ENCODE peak calls at places on chromosomes 7 and 10, in four cellular contexts. One of them, this sample, is unnamed. For H3K4me1, the result is how much of the 10 kb centered on the place peaks cover.

GRCh38 chr10:5830629-5831445 is 17.6 kb upstream of the GDI2 start:
- DNase-seq in heart right ventricle: no peak
- DNase-seq in esophagus muscularis mucosa: no peak
- DNase-seq in body of pancreas: no peak
- DNase-seq in this sample: no peak

GRCh38 chr7:28739826-28740225 is 218.3 kb downstream of the TRIL start:
- DNase-seq in body of pancreas: no peak
- DNase-seq in esophagus muscularis mucosa: no peak
- DNase-seq in heart right ventricle: no peak
- DNase-seq in this sample: no peak

GRCh38 chr7:35839860-35840854 is 39.3 kb downstream of the SEPTIN7 start:
- DNase-seq in esophagus muscularis mucosa: no peak
- DNase-seq in body of pancreas: no peak
- DNase-seq in heart right ventricle: no peak
- DNase-seq in this sample: no peak

GRCh38 chr10:122259075-122259466 is 12.0 kb upstream of the BTBD16 start:
- DNase-seq in esophagus muscularis mucosa: no peak
- DNase-seq in heart right ventricle: no peak
- DNase-seq in body of pancreas: no peak
- DNase-seq in this sample: no peak

GRCh38 chr7:43700059-43700501 is 29.2 kb downstream of the COA1 start:
- DNase-seq in esophagus muscularis mucosa: no peak
- DNase-seq in body of pancreas: no peak
- DNase-seq in heart right ventricle: no peak
- DNase-seq in this sample: no peak

GRCh38 chr7:18590744-18591340 is 95.3 kb downstream of the HDAC9 start:
- DNase-seq in body of pancreas: no peak
- DNase-seq in esophagus muscularis mucosa: no peak
- DNase-seq in heart right ventricle: no peak
- DNase-seq in this sample: no peak

GRCh38 chr7:153084283-153084682 is 324.7 kb downstream of the ACTR3B start:
- DNase-seq in body of pancreas: no peak
- DNase-seq in esophagus muscularis mucosa: no peak
- DNase-seq in heart right ventricle: no peak
- DNase-seq in this sample: no peak

GRCh38 chr10:119509909-119510451 is 32.5 kb downstream of the RGS10 start:
- DNase-seq in heart right ventricle: peak
- DNase-seq in body of pancreas: peak
- DNase-seq in esophagus muscularis mucosa: no peak
- DNase-seq in this sample: peak

GRCh38 chr10:73744690-73744994 is 470 bp downstream of the SEC24C start:
- DNase-seq in esophagus muscularis mucosa: peak
- DNase-seq in body of pancreas: peak
- DNase-seq in heart right ventricle: no peak
- DNase-seq in this sample: peak

GRCh38 chr10:116809528-116810500 is 39.5 kb upstream of the ENO4 start:
- DNase-seq in heart right ventricle: peak
- DNase-seq in body of pancreas: peak
- DNase-seq in esophagus muscularis mucosa: no peak
- DNase-seq in this sample: no peak

GRCh38 chr10:116139886-116140285 is 133.1 kb downstream of the GFRA1 start:
- DNase-seq in esophagus muscularis mucosa: peak
- DNase-seq in body of pancreas: peak
- DNase-seq in heart right ventricle: no peak
- DNase-seq in this sample: no peak

GRCh38 chr7:122675011-122675410 is 23.9 kb downstream of the RNF133 start:
- DNase-seq in heart right ventricle: no peak
- DNase-seq in esophagus muscularis mucosa: no peak
- DNase-seq in body of pancreas: no peak
- DNase-seq in this sample: peak

GRCh38 chr7:3404490-3404889 is 103.4 kb downstream of the SDK1 start:
- DNase-seq in heart right ventricle: no peak
- DNase-seq in esophagus muscularis mucosa: no peak
- DNase-seq in body of pancreas: peak
- DNase-seq in this sample: no peak

GRCh38 chr10:102358717-102359382 is 36.7 kb upstream of the NFKB2 start:
- DNase-seq in heart right ventricle: no peak
- DNase-seq in esophagus muscularis mucosa: no peak
- DNase-seq in body of pancreas: no peak
- DNase-seq in this sample: no peak

GRCh38 chr7:155524018-155524556 is 22.3 kb downstream of the CNPY1 start:
- DNase-seq in body of pancreas: no peak
- DNase-seq in heart right ventricle: no peak
- DNase-seq in esophagus muscularis mucosa: no peak
- DNase-seq in this sample: no peak

GRCh38 chr10:102342958-102343357 is 52.5 kb upstream of the NFKB2 start:
- DNase-seq in esophagus muscularis mucosa: no peak
- DNase-seq in heart right ventricle: no peak
- DNase-seq in body of pancreas: no peak
- DNase-seq in this sample: no peak

GRCh38 chr10:113916053-113916452 is 61.6 kb downstream of the NHLRC2 start:
- DNase-seq in esophagus muscularis mucosa: no peak
- DNase-seq in body of pancreas: no peak
- DNase-seq in heart right ventricle: no peak
- DNase-seq in this sample: no peak

GRCh38 chr10:36681751-36682633 is 443.4 kb upstream of the ANKRD30A start:
- DNase-seq in body of pancreas: no peak
- DNase-seq in heart right ventricle: no peak
- DNase-seq in esophagus muscularis mucosa: no peak
- DNase-seq in this sample: no peak

GRCh38 chr7:107891619-107892366 is 810 bp downstream of the DLD start:
- DNase-seq in body of pancreas: no peak
- DNase-seq in esophagus muscularis mucosa: no peak
- DNase-seq in heart right ventricle: no peak
- DNase-seq in this sample: no peak

GRCh38 chr10:1320739-1321331 is 264.6 kb downstream of the WDR37 start:
- DNase-seq in body of pancreas: no peak
- DNase-seq in esophagus muscularis mucosa: no peak
- DNase-seq in heart right ventricle: no peak
- DNase-seq in this sample: peak

GRCh38 chr10:98242823-98243222 is 25.2 kb downstream of the LOXL4 start:
- DNase-seq in body of pancreas: no peak
- DNase-seq in esophagus muscularis mucosa: no peak
- DNase-seq in heart right ventricle: no peak
- DNase-seq in this sample: no peak

GRCh38 chr10:33290286-33291052 is 44.0 kb downstream of the NRP1 start:
- DNase-seq in esophagus muscularis mucosa: no peak
- DNase-seq in heart right ventricle: no peak
- DNase-seq in body of pancreas: no peak
- DNase-seq in this sample: no peak

GRCh38 chr10:119416855-119417254 is 125.7 kb downstream of the RGS10 start:
- DNase-seq in body of pancreas: peak
- DNase-seq in esophagus muscularis mucosa: no peak
- DNase-seq in heart right ventricle: peak
- DNase-seq in this sample: peak

GRCh38 chr7:93758621-93759020 is 131.9 kb downstream of the TFPI2 start:
- DNase-seq in heart right ventricle: no peak
- DNase-seq in body of pancreas: no peak
- DNase-seq in esophagus muscularis mucosa: no peak
- DNase-seq in this sample: no peak

GRCh38 chr7:4797858-4798705 is 22.7 kb downstream of the AP5Z1 start:
- DNase-seq in heart right ventricle: peak
- DNase-seq in body of pancreas: peak
- DNase-seq in esophagus muscularis mucosa: no peak
- DNase-seq in this sample: no peak

GRCh38 chr7:139720705-139721231 is 57.0 kb downstream of the HIPK2 start:
- DNase-seq in heart right ventricle: no peak
- DNase-seq in body of pancreas: peak
- DNase-seq in esophagus muscularis mucosa: no peak
- DNase-seq in this sample: no peak

GRCh38 chr7:97018126-97018601 is 6.5 kb downstream of the DLX5 start:
- DNase-seq in body of pancreas: no peak
- DNase-seq in esophagus muscularis mucosa: no peak
- DNase-seq in heart right ventricle: no peak
- DNase-seq in this sample: no peak

GRCh38 chr7:55185941-55186609 is 167.3 kb downstream of the EGFR start:
- DNase-seq in heart right ventricle: no peak
- DNase-seq in esophagus muscularis mucosa: no peak
- DNase-seq in body of pancreas: peak
- DNase-seq in this sample: no peak

GRCh38 chr7:8274589-8274988 is 12.6 kb upstream of the ICA1 start:
- DNase-seq in heart right ventricle: no peak
- DNase-seq in body of pancreas: no peak
- DNase-seq in esophagus muscularis mucosa: no peak
- DNase-seq in this sample: no peak

GRCh38 chr10:107952649-107953589 is 788.4 kb upstream of the SORCS1 start:
- DNase-seq in heart right ventricle: no peak
- DNase-seq in esophagus muscularis mucosa: no peak
- DNase-seq in body of pancreas: no peak
- DNase-seq in this sample: no peak

GRCh38 chr7:151247016-151247580 is 1.4 kb downstream of the SMARCD3 start:
- DNase-seq in heart right ventricle: no peak
- DNase-seq in body of pancreas: no peak
- DNase-seq in esophagus muscularis mucosa: no peak
- DNase-seq in this sample: no peak

GRCh38 chr7:147081117-147081516 is 964.5 kb downstream of the CNTNAP2 start:
- DNase-seq in heart right ventricle: no peak
- DNase-seq in body of pancreas: no peak
- DNase-seq in esophagus muscularis mucosa: no peak
- DNase-seq in this sample: no peak

GRCh38 chr10:69636626-69637550 is 6.8 kb downstream of the FAM241B start:
- DNase-seq in heart right ventricle: no peak
- DNase-seq in body of pancreas: peak
- DNase-seq in esophagus muscularis mucosa: no peak
- DNase-seq in this sample: peak

GRCh38 chr10:86650151-86650550 is 4.2 kb upstream of the OPN4 start:
- DNase-seq in heart right ventricle: no peak
- DNase-seq in body of pancreas: no peak
- DNase-seq in esophagus muscularis mucosa: no peak
- DNase-seq in this sample: no peak

GRCh38 chr7:70598976-70599375 is 533.0 kb upstream of the GALNT17 start:
- DNase-seq in esophagus muscularis mucosa: no peak
- DNase-seq in body of pancreas: peak
- DNase-seq in heart right ventricle: no peak
- DNase-seq in this sample: peak

GRCh38 chr10:102310356-102311024 is 65.2 kb downstream of the GBF1 start:
- DNase-seq in heart right ventricle: no peak
- DNase-seq in body of pancreas: peak
- DNase-seq in esophagus muscularis mucosa: peak
- DNase-seq in this sample: no peak

DNA sequence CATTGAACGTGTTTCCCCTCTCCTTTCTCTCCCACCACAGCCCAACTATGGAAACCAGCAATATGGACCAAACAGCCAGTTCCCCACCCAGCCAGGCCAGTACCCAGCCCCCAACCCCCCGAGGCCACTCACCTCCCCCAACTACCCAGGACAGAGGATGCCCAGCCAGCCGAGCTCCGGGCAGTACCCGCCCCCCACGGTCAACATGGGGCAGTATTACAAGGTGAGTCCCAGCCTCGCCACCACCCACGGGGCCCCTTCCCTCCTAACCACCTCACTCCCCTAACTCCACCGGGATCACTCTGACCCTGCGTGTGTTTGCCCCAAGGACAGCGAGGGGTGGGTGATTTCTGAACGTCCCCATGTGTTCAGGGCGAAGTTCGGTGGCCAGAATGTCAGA is 50.8 kb upstream of the PPIF start:
- DNase-seq in esophagus muscularis mucosa: no peak
- DNase-seq in body of pancreas: no peak
- DNase-seq in heart right ventricle: no peak
- DNase-seq in this sample: no peak
- H3K4me1 ChIP-seq in esophagus muscularis mucosa: under half
- H3K4me1 ChIP-seq in body of pancreas: under half
- H3K4me1 ChIP-seq in heart right ventricle: half or more
- H3K4me1 ChIP-seq in this sample: under half

GRCh38 chr10:77266242-77266641 is 371.4 kb downstream of the KCNMA1 start:
- DNase-seq in heart right ventricle: no peak
- DNase-seq in esophagus muscularis mucosa: no peak
- DNase-seq in body of pancreas: peak
- DNase-seq in this sample: peak
- H3K4me1 ChIP-seq in heart right ventricle: under half
- H3K4me1 ChIP-seq in esophagus muscularis mucosa: under half
- H3K4me1 ChIP-seq in body of pancreas: under half
- H3K4me1 ChIP-seq in this sample: under half

GRCh38 chr10:34791228-34791627 is 23.9 kb downstream of the PARD3 start:
- DNase-seq in esophagus muscularis mucosa: no peak
- DNase-seq in body of pancreas: no peak
- DNase-seq in heart right ventricle: no peak
- DNase-seq in this sample: no peak
- H3K4me1 ChIP-seq in esophagus muscularis mucosa: half or more
- H3K4me1 ChIP-seq in body of pancreas: half or more
- H3K4me1 ChIP-seq in heart right ventricle: under half
- H3K4me1 ChIP-seq in this sample: under half

DNA sequence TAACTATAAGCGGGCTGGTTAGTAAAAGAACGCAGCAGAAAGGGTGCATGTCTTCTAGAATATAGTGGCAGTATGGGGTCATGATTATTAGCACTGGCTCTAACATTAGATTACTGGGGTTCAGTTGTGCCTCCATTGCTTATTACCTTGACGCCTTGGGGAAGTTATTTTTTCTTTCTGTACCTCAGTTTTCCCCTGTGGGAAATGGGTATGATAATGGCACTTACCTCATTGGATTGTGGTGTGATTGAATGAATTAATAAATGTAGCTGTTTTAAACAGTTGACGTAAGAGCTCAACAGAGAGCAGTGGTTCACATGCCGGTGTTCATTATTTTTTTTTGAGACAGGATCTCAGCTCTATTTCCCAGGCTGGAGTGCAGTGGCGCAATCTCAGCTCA is 116.5 kb downstream of the LRRC4 start:
- DNase-seq in heart right ventricle: no peak
- DNase-seq in esophagus muscularis mucosa: no peak
- DNase-seq in body of pancreas: no peak
- DNase-seq in this sample: no peak
- H3K4me1 ChIP-seq in heart right ventricle: under half
- H3K4me1 ChIP-seq in esophagus muscularis mucosa: under half
- H3K4me1 ChIP-seq in body of pancreas: under half
- H3K4me1 ChIP-seq in this sample: under half

GRCh38 chr10:96643920-96644319 is 57.1 kb upstream of the TM9SF3 start:
- DNase-seq in esophagus muscularis mucosa: no peak
- DNase-seq in heart right ventricle: no peak
- DNase-seq in body of pancreas: no peak
- DNase-seq in this sample: no peak
- H3K4me1 ChIP-seq in esophagus muscularis mucosa: under half
- H3K4me1 ChIP-seq in heart right ventricle: under half
- H3K4me1 ChIP-seq in body of pancreas: under half
- H3K4me1 ChIP-seq in this sample: under half

This sample was measured in prostate gland.